ENCODE peak calls at places on chromosomes 7 and 10, in ten cellular contexts. R is left ventricle myocardium inferior, K is hepatocyte, C is sigmoid colon, E is tibial artery, N is H9, W is adrenal gland, D is psoas muscle, Q is Peyer's patch, I is GM12878. S is an unnamed sample.

GRCh38 chr7:114630186-114630824 is 215.7 kb downstream of the FOXP2 start:
- DNase-seq in Q (no peak), W (no peak), D (no peak), C (no peak), N (no peak), R (no peak), K (peak), I (no peak), E (no peak), S (no peak)

GRCh38 chr10:69786791-69787190 is 14.9 kb upstream of the COL13A1 start:
- DNase-seq in K (no peak), C (no peak), W (no peak), I (no peak), N (no peak), D (no peak), E (no peak), Q (no peak), R (no peak), S (no peak)

GRCh38 chr7:128791968-128792319 is at the start of gene CCDC136:
- DNase-seq in I (no peak), E (no peak), C (no peak), N (no peak), D (no peak), R (no peak), W (no peak), Q (no peak), K (peak), S (no peak)

GRCh38 chr7:87599336-87599735 is 1.3 kb downstream of the ABCB1 start:
- DNase-seq in N (no peak), R (no peak), C (no peak), I (peak), K (peak), W (peak), E (no peak), D (no peak), Q (peak), S (no peak)

GRCh38 chr7:44107116-44107960 is 3.2 kb downstream of the AEBP1 start:
- DNase-seq in D (peak), R (no peak), W (no peak), Q (no peak), N (no peak), C (no peak), I (no peak), E (no peak), K (no peak), S (no peak)

GRCh38 chr10:121240011-121240410 is 358.2 kb downstream of the FGFR2 start:
- DNase-seq in D (no peak), R (no peak), E (no peak), C (no peak), N (no peak), I (no peak), K (peak), Q (peak), W (no peak), S (peak)

GRCh38 chr10:49398000-49398861 is 2.3 kb upstream of the DRGX start:
- DNase-seq in C (no peak), W (peak), R (peak), E (no peak), I (no peak), D (peak), N (peak), Q (no peak), K (peak), S (no peak)

GRCh38 chr7:25303380-25304321 is 75.4 kb upstream of the NPVF start:
- DNase-seq in C (no peak), Q (no peak), N (peak), I (no peak), D (no peak), R (no peak), E (no peak), W (no peak), K (peak), S (no peak)

GRCh38 chr10:33116293-33116697 is 158.3 kb upstream of the ITGB1 start:
- DNase-seq in N (peak), Q (no peak), E (no peak), W (no peak), D (no peak), R (no peak), C (no peak), I (no peak), K (peak), S (no peak)

GRCh38 chr10:122464575-122464974 is 3.2 kb downstream of the HTRA1 start:
- DNase-seq in I (no peak), W (no peak), R (no peak), N (no peak), K (no peak), E (no peak), Q (no peak), C (no peak), D (no peak), S (no peak)

GRCh38 chr10:11330383-11331020 is 280.9 kb downstream of the USP6NL start:
- DNase-seq in R (no peak), W (no peak), D (no peak), I (no peak), C (no peak), K (no peak), E (no peak), N (no peak), Q (no peak), S (no peak)

GRCh38 chr10:62050941-62051433 is 149.5 kb downstream of the ARID5B start:
- DNase-seq in C (no peak), N (no peak), I (peak), E (peak), R (peak), D (peak), W (peak), Q (peak), K (peak), S (peak)

GRCh38 chr7:121406461-121406860 is 10.4 kb upstream of the FAM3C start:
- DNase-seq in Q (no peak), E (no peak), K (no peak), D (no peak), N (no peak), W (no peak), C (no peak), I (no peak), R (no peak), S (no peak)

GRCh38 chr7:45882465-45882810 is 5.8 kb upstream of the IGFBP1 start:
- DNase-seq in I (no peak), R (no peak), W (no peak), D (no peak), Q (no peak), N (no peak), K (no peak), E (no peak), C (no peak), S (no peak)

GRCh38 chr10:124146491-124146890 is 53.1 kb upstream of the CHST15 start:
- DNase-seq in I (no peak), Q (peak), E (no peak), R (no peak), C (peak), D (no peak), K (no peak), W (no peak), N (no peak), S (no peak)

GRCh38 chr7:73749931-73750776 is 11.6 kb upstream of the ABHD11 start:
- DNase-seq in W (no peak), K (no peak), R (no peak), E (no peak), I (no peak), Q (no peak), C (no peak), N (no peak), D (no peak), S (no peak)

GRCh38 chr7:100866721-100867039 is 507 bp upstream of the TRIP6 start:
- DNase-seq in N (no peak), D (peak), Q (no peak), K (no peak), E (no peak), C (no peak), W (no peak), I (no peak), R (no peak), S (no peak)

GRCh38 chr10:121640276-121640675 is 42.0 kb upstream of the FGFR2 start:
- DNase-seq in C (no peak), R (no peak), D (no peak), Q (no peak), K (no peak), E (no peak), W (peak), I (no peak), N (no peak), S (no peak)

GRCh38 chr10:110353244-110354119 is 48.8 kb upstream of the SMNDC1 start:
- DNase-seq in E (no peak), C (no peak), K (peak), R (no peak), D (no peak), W (peak), I (no peak), Q (peak), N (peak), S (peak)

GRCh38 chr7:25759748-25760147 is 392.2 kb upstream of the NFE2L3 start:
- DNase-seq in K (no peak), E (no peak), I (no peak), R (no peak), N (peak), W (no peak), D (no peak), C (no peak), Q (no peak), S (no peak)

GRCh38 chr7:75638607-75639070 is 100.1 kb downstream of the HIP1 start:
- DNase-seq in D (peak), K (peak), Q (peak), N (peak), C (peak), W (peak), E (peak), I (no peak), R (peak), S (no peak)
- H3K27ac ChIP-seq in D (peak), K (peak), Q (peak), N (peak), C (peak), W (peak), E (peak), I (no peak), R (peak), S (no peak)

DNA sequence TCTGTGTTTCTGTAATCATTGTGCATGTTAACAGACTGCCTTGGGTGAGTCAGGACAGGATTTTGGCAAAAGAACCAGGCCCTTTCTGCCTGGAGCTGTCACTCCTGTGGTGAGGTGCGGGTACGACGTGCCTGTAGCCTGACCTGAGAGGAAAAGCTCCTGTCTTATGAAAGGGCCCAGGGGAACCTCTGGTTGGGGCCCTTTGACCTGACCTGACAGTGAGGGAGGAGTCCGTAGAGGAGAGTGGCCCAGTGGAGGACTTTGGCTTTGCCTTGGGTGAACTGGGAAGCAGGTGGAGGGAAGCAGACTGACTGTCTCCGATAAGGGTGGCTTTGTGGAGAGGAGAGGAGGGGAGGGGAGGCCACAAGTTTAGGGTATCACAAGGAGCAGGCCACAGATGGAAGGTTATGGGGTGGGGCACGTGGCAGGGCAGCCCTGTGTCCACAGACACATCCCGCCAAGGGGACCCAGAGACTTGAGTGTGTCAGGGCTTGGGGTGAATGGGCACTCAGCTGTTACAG is 6.9 kb downstream of the PFKP start:
- DNase-seq in N (no peak), W (no peak), E (no peak), D (no peak), R (no peak), I (no peak), C (peak), Q (peak), K (no peak), S (peak)
- H3K27ac ChIP-seq in N (no peak), W (no peak), E (peak), D (no peak), R (peak), I (no peak), C (peak), Q (peak), K (no peak), S (no peak)

GRCh38 chr7:22179442-22179879 is 177.5 kb downstream of the RAPGEF5 start:
- DNase-seq in W (no peak), N (no peak), I (no peak), R (no peak), Q (no peak), K (no peak), D (no peak), E (no peak), C (no peak), S (no peak)

GRCh38 chr7:22176791-22177412 is 180.1 kb downstream of the RAPGEF5 start:
- DNase-seq in I (no peak), N (no peak), E (no peak), C (no peak), R (no peak), K (no peak), Q (no peak), W (no peak), D (no peak), S (no peak)

GRCh38 chr7:22174574-22174953 is 182.4 kb downstream of the RAPGEF5 start:
- DNase-seq in K (no peak), Q (no peak), C (no peak), R (no peak), W (no peak), I (no peak), E (no peak), D (no peak), N (no peak), S (no peak)

GRCh38 chr7:22178735-22179134 is 178.2 kb downstream of the RAPGEF5 start:
- DNase-seq in K (no peak), W (no peak), C (no peak), Q (no peak), E (no peak), D (no peak), N (no peak), I (no peak), R (no peak), S (no peak)

GRCh38 chr7:22173884-22174573 is 182.9 kb downstream of the RAPGEF5 start:
- DNase-seq in C (no peak), Q (no peak), I (peak), D (no peak), K (no peak), R (no peak), W (no peak), N (no peak), E (no peak), S (no peak)
- H3K27ac ChIP-seq in C (no peak), Q (no peak), I (peak), D (no peak), K (no peak), R (peak), W (no peak), N (no peak), E (peak), S (peak)

GRCh38 chr10:103576862-103577261 is 83.4 kb downstream of the NEURL1 start:
- DNase-seq in Q (no peak), I (no peak), D (no peak), W (no peak), R (no peak), K (no peak), C (no peak), E (no peak), N (no peak), S (no peak)
- H3K27ac ChIP-seq in Q (peak), I (no peak), D (no peak), W (no peak), R (no peak), K (no peak), C (no peak), E (no peak), N (no peak), S (no peak)

GRCh38 chr7:79241288-79242055 is 212.0 kb downstream of the MAGI2 start:
- DNase-seq in W (no peak), Q (no peak), I (no peak), D (no peak), R (no peak), C (no peak), N (no peak), E (no peak), K (no peak), S (no peak)
- H3K27ac ChIP-seq in W (no peak), Q (no peak), I (no peak), D (no peak), R (no peak), C (no peak), N (no peak), E (no peak), K (no peak), S (no peak)

GRCh38 chr10:102269017-102269416 is 23.7 kb downstream of the GBF1 start:
- DNase-seq in C (no peak), Q (no peak), N (no peak), E (no peak), D (no peak), W (no peak), K (no peak), I (no peak), R (no peak), S (no peak)

GRCh38 chr10:102266670-102267069 is 21.3 kb downstream of the GBF1 start:
- DNase-seq in D (no peak), I (no peak), E (no peak), R (no peak), Q (no peak), K (no peak), W (no peak), C (no peak), N (no peak), S (no peak)

GRCh38 chr10:102274062-102274461 is 28.7 kb downstream of the GBF1 start:
- DNase-seq in W (no peak), R (no peak), N (no peak), D (no peak), Q (no peak), E (no peak), C (no peak), I (no peak), K (no peak), S (no peak)

GRCh38 chr10:102267748-102268147 is 22.4 kb downstream of the GBF1 start:
- DNase-seq in D (no peak), I (no peak), W (no peak), K (no peak), C (no peak), N (no peak), R (no peak), E (no peak), Q (no peak), S (no peak)

DNA sequence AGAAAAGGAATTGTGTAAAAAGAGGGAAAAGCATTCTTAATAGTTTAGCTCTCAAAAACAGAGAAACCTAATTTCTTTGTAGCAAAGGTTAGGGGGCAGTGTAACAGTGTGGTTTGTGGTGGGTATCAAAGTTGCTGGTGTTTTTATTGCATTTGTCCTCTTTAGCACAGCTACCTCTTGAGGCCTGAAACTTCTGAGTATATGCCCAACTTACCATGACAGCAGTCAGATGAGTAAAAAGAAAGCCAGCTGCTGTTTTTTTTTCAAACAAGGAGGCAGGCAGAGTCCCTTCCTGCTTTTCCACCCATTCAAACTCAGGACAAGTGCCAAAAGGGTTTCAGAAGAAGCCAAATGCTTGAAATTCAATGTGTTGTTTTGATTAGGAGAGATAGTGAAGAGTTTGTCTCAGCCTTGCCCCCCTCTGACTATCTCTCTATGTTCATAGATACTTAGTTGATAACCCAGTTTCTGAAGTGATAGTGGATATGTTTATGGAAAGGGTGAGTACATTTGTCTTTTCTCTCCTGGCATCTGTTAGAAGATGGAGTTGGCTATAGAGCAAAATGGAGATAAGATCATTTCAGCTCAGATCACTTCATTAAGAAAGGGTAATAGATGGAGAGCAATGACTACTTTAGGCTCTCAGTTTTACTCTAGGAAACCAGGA is 23.1 kb downstream of the GBF1 start:
- DNase-seq in D (no peak), R (no peak), N (no peak), Q (no peak), W (no peak), E (no peak), I (no peak), K (no peak), C (no peak), S (no peak)
- H3K27ac ChIP-seq in D (peak), R (peak), N (no peak), Q (no peak), W (no peak), E (no peak), I (no peak), K (no peak), C (no peak), S (peak)

S was measured in epithelial cell of prostate.